ENCODE peak calls at places on chromosomes 13 and 19, in six cellular contexts. One of them, this sample, is unnamed.

GRCh38 chr19:5914946-5915781 is 1.1 kb downstream of the CAPS start:
- DNase-seq in CD8-positive, alpha-beta T cell: no peak
- DNase-seq in BE2C: no peak
- DNase-seq in psoas muscle: no peak
- DNase-seq in fibroblast of lung: no peak
- DNase-seq in AG04450: no peak
- DNase-seq in this sample: no peak

GRCh38 chr19:10420444-10421239 is at the start of gene PDE4A:
- DNase-seq in CD8-positive, alpha-beta T cell: no peak
- DNase-seq in BE2C: peak; percentile 87
- DNase-seq in psoas muscle: peak; percentile 60
- DNase-seq in AG04450: no peak
- DNase-seq in fibroblast of lung: peak; percentile 50
- DNase-seq in this sample: no peak

GRCh38 chr19:23436944-23437343 is 41.7 kb upstream of the ZNF91 start:
- DNase-seq in CD8-positive, alpha-beta T cell: no peak
- DNase-seq in psoas muscle: no peak
- DNase-seq in BE2C: peak; percentile 29
- DNase-seq in AG04450: no peak
- DNase-seq in fibroblast of lung: no peak
- DNase-seq in this sample: no peak

GRCh38 chr13:33512880-33513554 is 227.5 kb upstream of the STARD13 start:
- DNase-seq in AG04450: no peak
- DNase-seq in BE2C: no peak
- DNase-seq in psoas muscle: no peak
- DNase-seq in CD8-positive, alpha-beta T cell: no peak
- DNase-seq in fibroblast of lung: no peak
- DNase-seq in this sample: peak; percentile 52

GRCh38 chr13:20451397-20451796 is 74.3 kb downstream of the CRYL1 start:
- DNase-seq in CD8-positive, alpha-beta T cell: no peak
- DNase-seq in AG04450: no peak
- DNase-seq in BE2C: no peak
- DNase-seq in psoas muscle: no peak
- DNase-seq in fibroblast of lung: no peak
- DNase-seq in this sample: no peak

GRCh38 chr13:36332986-36333385 is 13.2 kb downstream of the SPART start:
- DNase-seq in fibroblast of lung: peak; percentile 38
- DNase-seq in AG04450: no peak
- DNase-seq in CD8-positive, alpha-beta T cell: no peak
- DNase-seq in psoas muscle: no peak
- DNase-seq in BE2C: no peak
- DNase-seq in this sample: no peak

GRCh38 chr13:40074338-40074737 is 418.9 kb downstream of the COG6 start:
- DNase-seq in BE2C: no peak
- DNase-seq in CD8-positive, alpha-beta T cell: no peak
- DNase-seq in AG04450: no peak
- DNase-seq in psoas muscle: no peak
- DNase-seq in fibroblast of lung: peak; percentile 78
- DNase-seq in this sample: no peak

GRCh38 chr19:49132974-49133609 is 13.7 kb downstream of the PPFIA3 start:
- DNase-seq in psoas muscle: no peak
- DNase-seq in BE2C: no peak
- DNase-seq in CD8-positive, alpha-beta T cell: no peak
- DNase-seq in fibroblast of lung: no peak
- DNase-seq in AG04450: no peak
- DNase-seq in this sample: no peak

GRCh38 chr13:100234524-100235136 is 145.7 kb downstream of the PCCA start:
- DNase-seq in BE2C: no peak
- DNase-seq in fibroblast of lung: peak; percentile 67
- DNase-seq in psoas muscle: no peak
- DNase-seq in AG04450: no peak
- DNase-seq in CD8-positive, alpha-beta T cell: no peak
- DNase-seq in this sample: no peak

GRCh38 chr13:93716623-93717022 is 490.0 kb downstream of the GPC6 start:
- DNase-seq in BE2C: no peak
- DNase-seq in AG04450: no peak
- DNase-seq in fibroblast of lung: peak; percentile 44
- DNase-seq in psoas muscle: no peak
- DNase-seq in CD8-positive, alpha-beta T cell: no peak
- DNase-seq in this sample: no peak

GRCh38 chr13:80979035-80979641 is 638.2 kb upstream of the SPRY2 start:
- DNase-seq in BE2C: peak; percentile 54
- DNase-seq in AG04450: peak; percentile 15
- DNase-seq in fibroblast of lung: peak; percentile 61
- DNase-seq in psoas muscle: no peak
- DNase-seq in CD8-positive, alpha-beta T cell: no peak
- DNase-seq in this sample: peak; percentile 1

GRCh38 chr13:21583496-21583895 is 20.5 kb downstream of the MICU2 start:
- DNase-seq in fibroblast of lung: peak; percentile 58
- DNase-seq in BE2C: peak; percentile 30
- DNase-seq in psoas muscle: no peak
- DNase-seq in AG04450: no peak
- DNase-seq in CD8-positive, alpha-beta T cell: no peak
- DNase-seq in this sample: no peak

GRCh38 chr13:114078501-114079451 is 53.6 kb downstream of the RASA3 start:
- DNase-seq in psoas muscle: peak; percentile 66
- DNase-seq in fibroblast of lung: peak; percentile 93
- DNase-seq in AG04450: no peak
- DNase-seq in CD8-positive, alpha-beta T cell: no peak
- DNase-seq in BE2C: no peak
- DNase-seq in this sample: no peak

GRCh38 chr13:40983269-40983668 is 35.8 kb downstream of the ELF1 start:
- DNase-seq in psoas muscle: no peak
- DNase-seq in CD8-positive, alpha-beta T cell: no peak
- DNase-seq in AG04450: no peak
- DNase-seq in BE2C: no peak
- DNase-seq in fibroblast of lung: peak; percentile 34
- DNase-seq in this sample: no peak

GRCh38 chr19:6765738-6766356 is 1.4 kb downstream of the SH2D3A start:
- DNase-seq in psoas muscle: no peak
- DNase-seq in CD8-positive, alpha-beta T cell: no peak
- DNase-seq in fibroblast of lung: no peak
- DNase-seq in BE2C: no peak
- DNase-seq in AG04450: no peak
- DNase-seq in this sample: no peak

GRCh38 chr13:94056362-94056990 is 423.0 kb downstream of the DCT start:
- DNase-seq in fibroblast of lung: peak; percentile 70
- DNase-seq in BE2C: peak; percentile 30
- DNase-seq in psoas muscle: no peak
- DNase-seq in AG04450: no peak
- DNase-seq in CD8-positive, alpha-beta T cell: no peak
- DNase-seq in this sample: no peak

GRCh38 chr13:50923272-50923671 is 13.7 kb downstream of the RNASEH2B start:
- DNase-seq in AG04450: no peak
- DNase-seq in psoas muscle: no peak
- DNase-seq in fibroblast of lung: no peak
- DNase-seq in BE2C: no peak
- DNase-seq in CD8-positive, alpha-beta T cell: no peak
- DNase-seq in this sample: no peak

GRCh38 chr19:39435499-39436349 is at the start of gene RPS16:
- DNase-seq in CD8-positive, alpha-beta T cell: peak; percentile 97
- DNase-seq in psoas muscle: peak; percentile 100
- DNase-seq in BE2C: peak; percentile 99
- DNase-seq in AG04450: peak; percentile 93
- DNase-seq in fibroblast of lung: peak; percentile 96
- DNase-seq in this sample: peak; percentile 66

GRCh38 chr19:873084-874019 is 13.9 kb downstream of the CFD start:
- DNase-seq in AG04450: no peak
- DNase-seq in BE2C: no peak
- DNase-seq in fibroblast of lung: peak; percentile 55
- DNase-seq in CD8-positive, alpha-beta T cell: peak; percentile 74
- DNase-seq in psoas muscle: peak; percentile 59
- DNase-seq in this sample: no peak

GRCh38 chr19:48735031-48735615 is 5.3 kb downstream of the RASIP1 start:
- DNase-seq in BE2C: no peak
- DNase-seq in CD8-positive, alpha-beta T cell: no peak
- DNase-seq in fibroblast of lung: peak; percentile 38
- DNase-seq in psoas muscle: no peak
- DNase-seq in AG04450: no peak
- DNase-seq in this sample: no peak

GRCh38 chr19:35135389-35135909 is 590 bp upstream of the LGI4 start:
- DNase-seq in fibroblast of lung: peak; percentile 45
- DNase-seq in BE2C: peak; percentile 81
- DNase-seq in AG04450: no peak
- DNase-seq in psoas muscle: peak; percentile 94
- DNase-seq in CD8-positive, alpha-beta T cell: no peak
- DNase-seq in this sample: no peak

GRCh38 chr19:6088677-6089063 is 21.6 kb downstream of the RFX2 start:
- DNase-seq in BE2C: no peak
- DNase-seq in psoas muscle: no peak
- DNase-seq in CD8-positive, alpha-beta T cell: no peak
- DNase-seq in AG04450: no peak
- DNase-seq in fibroblast of lung: peak; percentile 71
- DNase-seq in this sample: no peak

GRCh38 chr19:46296722-46297431 is at the start of gene HIF3A:
- DNase-seq in fibroblast of lung: no peak
- DNase-seq in BE2C: peak; percentile 72
- DNase-seq in CD8-positive, alpha-beta T cell: no peak
- DNase-seq in psoas muscle: peak; percentile 68
- DNase-seq in AG04450: no peak
- DNase-seq in this sample: no peak

GRCh38 chr19:58350871-58351557 is 2.3 kb downstream of the A1BG start:
- DNase-seq in fibroblast of lung: no peak
- DNase-seq in AG04450: no peak
- DNase-seq in CD8-positive, alpha-beta T cell: no peak
- DNase-seq in psoas muscle: no peak
- DNase-seq in BE2C: no peak
- DNase-seq in this sample: no peak

GRCh38 chr19:58350001-58350801 is 3.1 kb downstream of the A1BG start:
- DNase-seq in psoas muscle: no peak
- DNase-seq in CD8-positive, alpha-beta T cell: no peak
- DNase-seq in BE2C: no peak
- DNase-seq in AG04450: no peak
- DNase-seq in fibroblast of lung: no peak
- DNase-seq in this sample: no peak

GRCh38 chr19:58351558-58351878 is 1.8 kb downstream of the A1BG start:
- DNase-seq in fibroblast of lung: no peak
- DNase-seq in CD8-positive, alpha-beta T cell: no peak
- DNase-seq in BE2C: no peak
- DNase-seq in psoas muscle: no peak
- DNase-seq in AG04450: no peak
- DNase-seq in this sample: no peak

GRCh38 chr19:58346961-58347929 is 6.0 kb downstream of the A1BG start:
- DNase-seq in BE2C: peak; percentile 85
- DNase-seq in CD8-positive, alpha-beta T cell: peak; percentile 41
- DNase-seq in AG04450: no peak
- DNase-seq in psoas muscle: peak; percentile 73
- DNase-seq in fibroblast of lung: peak; percentile 58
- DNase-seq in this sample: no peak

DNA sequence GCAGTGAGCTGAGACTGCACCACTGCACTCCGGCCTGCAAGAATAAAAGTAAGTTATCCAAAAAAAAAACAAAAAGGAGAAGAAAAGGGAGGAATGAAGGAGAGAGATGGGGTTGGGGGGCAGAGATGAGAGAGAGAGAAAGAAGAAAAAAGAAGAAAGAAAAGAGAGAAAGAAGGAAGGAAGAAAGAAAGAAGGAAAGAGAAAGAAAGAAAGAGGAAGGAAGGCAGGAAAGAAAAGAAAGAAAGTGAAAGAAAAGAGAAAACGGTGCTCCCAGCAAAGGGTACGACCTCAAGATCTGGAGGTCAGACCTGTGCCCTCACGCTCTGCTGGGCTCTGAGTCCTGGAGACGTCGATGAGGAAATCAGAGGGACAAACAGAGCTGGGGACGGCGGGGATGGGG is 3.7 kb downstream of the A1BG start:
- DNase-seq in CD8-positive, alpha-beta T cell: no peak
- DNase-seq in psoas muscle: no peak
- DNase-seq in fibroblast of lung: no peak
- DNase-seq in BE2C: no peak
- DNase-seq in AG04450: no peak
- DNase-seq in this sample: no peak
- H3K4me3 ChIP-seq in CD8-positive, alpha-beta T cell: no peak overlapping the region
- H3K4me3 ChIP-seq in psoas muscle: no peak overlapping the region
- H3K4me3 ChIP-seq in fibroblast of lung: no peak overlapping the region
- H3K4me3 ChIP-seq in BE2C: no peak overlapping the region
- H3K4me3 ChIP-seq in AG04450: no peak overlapping the region
- H3K4me3 ChIP-seq in this sample: no peak overlapping the region

GRCh38 chr19:29380581-29380980 is 145.2 kb upstream of the VSTM2B start:
- DNase-seq in psoas muscle: no peak
- DNase-seq in CD8-positive, alpha-beta T cell: no peak
- DNase-seq in BE2C: no peak
- DNase-seq in fibroblast of lung: no peak
- DNase-seq in AG04450: no peak
- DNase-seq in this sample: no peak
- H3K27me3 ChIP-seq in psoas muscle: no peaks in the 10 kb centered on the region
- H3K27me3 ChIP-seq in CD8-positive, alpha-beta T cell: no peaks in the 10 kb centered on the region
- H3K27me3 ChIP-seq in BE2C: no peaks in the 10 kb centered on the region
- H3K27me3 ChIP-seq in fibroblast of lung: no peaks in the 10 kb centered on the region
- H3K27me3 ChIP-seq in AG04450: no peaks in the 10 kb centered on the region
- H3K27me3 ChIP-seq in this sample: no peaks in the 10 kb centered on the region

GRCh38 chr13:60260440-60260839 is 96.7 kb upstream of the DIAPH3 start:
- DNase-seq in fibroblast of lung: no peak
- DNase-seq in CD8-positive, alpha-beta T cell: no peak
- DNase-seq in AG04450: no peak
- DNase-seq in BE2C: no peak
- DNase-seq in psoas muscle: no peak
- DNase-seq in this sample: no peak
- TF ChIP-seq CTCF in fibroblast of lung: peak; percentile 17
- TF ChIP-seq CTCF in CD8-positive, alpha-beta T cell: no peak
- TF ChIP-seq CTCF in AG04450: peak; percentile 29
- TF ChIP-seq CTCF in BE2C: peak; percentile 43
- TF ChIP-seq CTCF in psoas muscle: no peak
- TF ChIP-seq CTCF in this sample: no peak

GRCh38 chr13:95560387-95560786 is 7.9 kb downstream of the CLDN10 start:
- DNase-seq in fibroblast of lung: no peak
- DNase-seq in CD8-positive, alpha-beta T cell: no peak
- DNase-seq in psoas muscle: no peak
- DNase-seq in BE2C: no peak
- DNase-seq in AG04450: no peak
- DNase-seq in this sample: no peak

GRCh38 chr13:95569966-95570365 is 17.4 kb downstream of the CLDN10 start:
- DNase-seq in CD8-positive, alpha-beta T cell: no peak
- DNase-seq in fibroblast of lung: no peak
- DNase-seq in psoas muscle: no peak
- DNase-seq in AG04450: no peak
- DNase-seq in BE2C: no peak
- DNase-seq in this sample: no peak

GRCh38 chr13:95564091-95564490 is 11.6 kb downstream of the CLDN10 start:
- DNase-seq in fibroblast of lung: no peak
- DNase-seq in CD8-positive, alpha-beta T cell: no peak
- DNase-seq in AG04450: no peak
- DNase-seq in psoas muscle: no peak
- DNase-seq in BE2C: no peak
- DNase-seq in this sample: no peak

GRCh38 chr13:95568131-95568530 is 15.6 kb downstream of the CLDN10 start:
- DNase-seq in psoas muscle: no peak
- DNase-seq in BE2C: no peak
- DNase-seq in CD8-positive, alpha-beta T cell: no peak
- DNase-seq in fibroblast of lung: no peak
- DNase-seq in AG04450: no peak
- DNase-seq in this sample: no peak

GRCh38 chr13:95564948-95565347 is 12.4 kb downstream of the CLDN10 start:
- DNase-seq in fibroblast of lung: peak; percentile 83
- DNase-seq in BE2C: no peak
- DNase-seq in CD8-positive, alpha-beta T cell: no peak
- DNase-seq in AG04450: no peak
- DNase-seq in psoas muscle: no peak
- DNase-seq in this sample: peak; percentile 10
- H3K4me3 ChIP-seq in fibroblast of lung: no peak overlapping the region
- H3K4me3 ChIP-seq in BE2C: no peak overlapping the region
- H3K4me3 ChIP-seq in CD8-positive, alpha-beta T cell: no peak overlapping the region
- H3K4me3 ChIP-seq in AG04450: no peak overlapping the region
- H3K4me3 ChIP-seq in psoas muscle: no peak overlapping the region
- H3K4me3 ChIP-seq in this sample: no peak overlapping the region

This sample was measured in BJ.